ENCODE peak calls at places on chromosomes 1 and 21, in seven cellular contexts. G is pancreas, V is astrocyte of the spinal cord, D is RWPE1, Z is fibroblast of mammary gland, H is mesothelial cell of epicardium, I is progenitor cell of endocrine pancreas. C is an unnamed sample.

GRCh38 chr1:145962157-145963102 is 1.9 kb downstream of the ANKRD34A start:
- DNase-seq in H (no peak), D (peak), V (no peak), G (peak), Z (no peak), I (no peak), C (peak)

GRCh38 chr1:31503581-31503980 is 72.7 kb upstream of the TINAGL1 start:
- DNase-seq in I (no peak), H (no peak), Z (no peak), V (no peak), G (no peak), D (no peak), C (no peak)

GRCh38 chr1:205232122-205232820 is 4.5 kb downstream of the TMCC2 start:
- DNase-seq in G (no peak), Z (no peak), H (no peak), V (no peak), I (no peak), D (no peak), C (no peak)

GRCh38 chr1:44501022-44501910 is 96.2 kb downstream of the RNF220 start:
- DNase-seq in Z (no peak), G (no peak), I (no peak), D (no peak), H (no peak), V (no peak), C (no peak)

GRCh38 chr1:44810101-44810761 is 1.9 kb downstream of the BTBD19 start:
- DNase-seq in G (peak), V (peak), D (no peak), H (no peak), I (no peak), Z (no peak), C (no peak)

GRCh38 chr21:33026878-33027400 is 1.2 kb downstream of the OLIG2 start:
- DNase-seq in V (no peak), Z (peak), G (no peak), I (no peak), H (no peak), D (no peak), C (no peak)

GRCh38 chr1:234597894-234598293 is 12.1 kb downstream of the IRF2BP2 start:
- DNase-seq in V (peak), H (no peak), Z (peak), D (no peak), G (no peak), I (no peak), C (peak)

GRCh38 chr1:150551049-150551783 is 2.0 kb downstream of the ADAMTSL4 start:
- DNase-seq in D (no peak), I (no peak), Z (peak), V (no peak), G (no peak), H (no peak), C (no peak)

GRCh38 chr1:28199328-28200233 is 23.1 kb upstream of the PTAFR start:
- DNase-seq in D (no peak), H (no peak), Z (no peak), G (no peak), I (no peak), V (no peak), C (no peak)

GRCh38 chr1:93844262-93845045 is 34.6 kb downstream of the DNTTIP2 start:
- DNase-seq in D (peak), G (no peak), H (no peak), Z (peak), I (no peak), V (peak), C (peak)

GRCh38 chr1:221099747-221100146 is 220.5 kb downstream of the HLX start:
- DNase-seq in Z (no peak), D (no peak), V (no peak), H (no peak), G (no peak), I (no peak), C (no peak)

DNA sequence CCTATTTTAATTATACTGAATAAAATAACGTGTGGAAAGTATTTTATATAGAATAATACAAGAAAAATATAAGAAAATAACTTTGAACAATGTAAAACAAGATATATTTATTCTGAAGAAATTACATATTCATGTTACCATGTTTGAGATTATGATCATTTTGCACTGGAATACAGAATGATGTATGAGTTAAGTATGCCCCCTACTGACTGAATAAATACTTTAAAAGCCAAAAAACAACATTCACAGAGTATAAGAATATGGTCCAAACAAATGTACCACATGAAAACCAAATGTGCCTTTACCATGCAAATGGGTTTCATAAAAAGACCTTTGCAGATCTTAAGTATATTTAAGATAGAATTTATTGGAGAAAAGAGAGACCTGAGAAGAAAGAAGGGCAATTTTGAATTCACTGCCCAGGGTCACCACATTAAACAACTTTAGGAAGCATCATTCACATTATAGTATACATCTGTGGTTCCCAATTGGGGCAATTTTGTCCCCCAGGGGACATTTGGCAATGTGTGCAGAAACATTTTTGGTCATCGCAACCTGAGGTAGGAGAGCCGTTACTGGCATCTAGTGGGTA is 136.6 kb upstream of the GFI1 start:
- DNase-seq in V (peak), H (no peak), I (no peak), Z (peak), D (no peak), G (no peak), C (no peak)
- TF ChIP-seq CTCF in V (peak), H (peak), I (peak), Z (peak), D (peak), G (no peak), C (peak)

GRCh38 chr1:52913537-52913936 is 8.0 kb downstream of the ECHDC2 start:
- DNase-seq in I (no peak), D (no peak), V (no peak), Z (no peak), G (no peak), H (no peak), C (no peak)
- TF ChIP-seq CTCF in I (peak), D (no peak), V (peak), Z (no peak), G (no peak), H (no peak), C (no peak)

DNA sequence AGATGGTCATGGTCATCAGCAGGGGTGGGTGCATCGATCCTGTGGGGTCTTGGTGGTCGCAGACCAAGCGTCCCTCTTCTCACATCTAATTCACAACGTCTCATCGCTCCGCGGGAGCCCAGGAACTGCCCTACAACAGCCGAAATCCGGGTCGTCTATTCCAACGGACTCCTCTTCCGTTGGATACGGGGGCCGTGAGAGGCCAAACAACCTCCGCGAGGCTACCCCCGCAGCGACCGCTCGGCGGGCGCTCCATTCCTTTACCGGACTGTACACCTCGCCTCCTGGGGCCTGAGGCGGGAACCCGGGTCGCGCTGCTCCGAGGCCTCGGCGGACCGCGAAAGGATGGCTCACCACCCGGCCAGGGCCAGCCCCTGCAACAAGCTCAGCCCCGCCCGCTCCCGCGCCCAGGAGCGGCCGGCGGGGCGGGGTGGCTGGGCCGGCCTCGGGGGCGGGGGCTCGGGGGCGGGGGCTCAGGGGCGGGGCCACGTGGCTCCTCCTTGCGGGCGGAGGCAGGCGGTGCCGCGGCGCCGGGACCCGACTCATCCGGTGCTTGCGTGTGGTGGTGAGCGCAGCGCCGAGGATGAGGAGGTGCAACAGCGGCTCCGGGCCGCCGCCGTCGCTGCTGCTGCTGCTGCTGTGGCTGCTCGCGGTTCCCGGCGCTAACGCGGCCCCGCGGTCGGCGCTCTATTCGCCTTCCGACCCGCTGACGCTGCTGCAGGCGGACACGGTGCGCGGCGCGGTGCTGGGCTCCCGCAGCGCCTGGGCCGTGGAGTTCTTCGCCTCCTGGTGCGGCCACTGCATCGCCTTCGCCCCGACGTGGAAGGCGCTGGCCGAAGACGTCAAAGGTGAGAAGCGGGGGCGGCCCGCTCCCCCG is at the start of gene QSOX1:
- DNase-seq in V (peak), G (peak), H (peak), D (peak), Z (peak), I (peak), C (peak)
- TF ChIP-seq CTCF in V (no peak), G (no peak), H (peak), D (no peak), Z (no peak), I (peak), C (no peak)

DNA sequence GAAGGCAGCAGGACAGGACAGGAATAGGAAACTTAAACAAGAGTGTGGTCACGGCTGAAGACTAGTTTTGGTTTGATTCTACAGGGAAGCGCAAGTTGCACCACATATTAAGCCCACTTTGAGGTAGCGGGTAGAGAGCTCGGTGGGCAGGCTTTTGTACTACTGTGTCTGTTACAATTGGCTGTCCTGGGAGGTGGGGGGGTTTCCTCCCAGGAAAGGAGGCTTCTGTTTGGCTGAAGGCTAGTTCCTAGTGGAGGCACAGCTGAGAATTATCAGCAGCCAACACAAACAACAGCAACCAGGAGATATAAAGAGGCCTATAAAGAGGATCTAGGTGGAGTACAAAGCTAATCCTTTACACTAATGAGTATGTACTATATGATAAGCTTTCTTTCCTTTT is 62.7 kb downstream of the ZNF648 start:
- DNase-seq in H (no peak), D (no peak), V (no peak), G (no peak), Z (no peak), I (no peak), C (no peak)
- TF ChIP-seq CTCF in H (no peak), D (no peak), V (no peak), G (no peak), Z (no peak), I (no peak), C (no peak)

GRCh38 chr1:51345300-51345687 is 14.9 kb upstream of the TTC39A start:
- DNase-seq in Z (no peak), H (no peak), D (no peak), G (peak), V (no peak), I (no peak), C (no peak)

GRCh38 chr1:51346086-51346942 is 16.0 kb upstream of the TTC39A start:
- DNase-seq in Z (no peak), G (no peak), H (no peak), V (no peak), I (no peak), D (no peak), C (no peak)

GRCh38 chr1:51343624-51344023 is 13.3 kb upstream of the TTC39A start:
- DNase-seq in V (no peak), I (no peak), H (no peak), G (no peak), Z (no peak), D (no peak), C (no peak)

GRCh38 chr1:51344276-51344601 is 13.9 kb upstream of the TTC39A start:
- DNase-seq in G (no peak), V (no peak), Z (no peak), I (no peak), H (no peak), D (no peak), C (no peak)

GRCh38 chr1:51344602-51345299 is 14.4 kb upstream of the TTC39A start:
- DNase-seq in V (no peak), I (peak), H (no peak), G (peak), Z (no peak), D (peak), C (no peak)
- TF ChIP-seq CTCF in V (no peak), I (peak), H (no peak), G (no peak), Z (no peak), D (peak), C (no peak)

GRCh38 chr21:42518626-42519025 is 5.0 kb downstream of the SLC37A1 start:
- DNase-seq in Z (no peak), I (no peak), H (no peak), V (no peak), G (no peak), D (no peak), C (no peak)
- TF ChIP-seq CTCF in Z (no peak), I (no peak), H (no peak), V (no peak), G (no peak), D (no peak), C (no peak)

GRCh38 chr1:51926171-51926812 is 47.8 kb upstream of the NRDC start:
- DNase-seq in D (no peak), Z (peak), H (no peak), G (no peak), I (no peak), V (peak), C (peak)
- TF ChIP-seq CTCF in D (no peak), Z (peak), H (no peak), G (no peak), I (peak), V (peak), C (peak)

DNA sequence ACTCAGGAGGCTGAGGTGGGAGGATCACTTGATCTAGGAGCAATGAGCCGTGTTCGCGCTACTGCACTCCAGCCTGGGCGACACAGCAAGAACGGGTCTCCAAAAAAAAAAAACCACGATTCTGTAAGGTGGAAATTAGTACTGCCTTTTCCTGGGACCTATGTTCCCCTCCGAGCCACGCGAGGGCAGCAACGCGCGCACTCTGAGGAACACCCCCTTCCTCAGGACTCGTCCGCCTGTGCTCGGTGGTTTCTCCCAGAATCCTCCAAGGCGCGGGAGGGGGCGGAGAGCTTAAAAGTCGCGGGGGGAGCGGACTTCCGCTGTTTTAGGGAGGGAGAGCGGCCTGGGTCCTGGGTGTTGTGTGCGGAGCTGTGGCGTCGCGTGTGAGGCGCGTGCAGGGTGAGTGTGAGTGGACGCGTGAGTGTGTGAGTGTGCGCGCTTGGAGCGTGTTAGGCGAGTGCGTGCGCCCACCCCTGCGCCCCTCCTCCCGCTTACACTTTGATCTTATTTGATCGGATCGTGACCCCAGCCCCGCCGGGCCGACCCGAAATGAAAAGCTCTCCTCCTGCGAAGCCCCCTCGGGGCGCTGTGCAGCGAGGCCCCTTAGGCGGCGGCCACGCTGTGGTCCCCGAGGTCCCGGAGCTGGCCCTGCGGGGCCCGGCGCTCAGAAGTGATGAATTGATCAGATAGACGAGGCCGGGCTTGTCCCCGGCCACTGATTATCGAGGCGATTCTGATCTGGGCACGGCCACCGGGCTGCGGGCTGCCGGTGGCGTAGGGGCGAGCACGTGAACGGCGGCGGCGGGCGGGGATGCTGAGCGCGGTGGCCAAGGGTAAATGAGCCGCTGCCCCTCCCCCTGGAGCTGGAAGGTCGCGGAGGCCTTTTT is 9.6 kb downstream of the TMEM167B start:
- DNase-seq in G (peak), H (peak), I (peak), Z (peak), D (peak), V (peak), C (peak)
- TF ChIP-seq CTCF in G (peak), H (peak), I (peak), Z (peak), D (peak), V (peak), C (peak)

DNA sequence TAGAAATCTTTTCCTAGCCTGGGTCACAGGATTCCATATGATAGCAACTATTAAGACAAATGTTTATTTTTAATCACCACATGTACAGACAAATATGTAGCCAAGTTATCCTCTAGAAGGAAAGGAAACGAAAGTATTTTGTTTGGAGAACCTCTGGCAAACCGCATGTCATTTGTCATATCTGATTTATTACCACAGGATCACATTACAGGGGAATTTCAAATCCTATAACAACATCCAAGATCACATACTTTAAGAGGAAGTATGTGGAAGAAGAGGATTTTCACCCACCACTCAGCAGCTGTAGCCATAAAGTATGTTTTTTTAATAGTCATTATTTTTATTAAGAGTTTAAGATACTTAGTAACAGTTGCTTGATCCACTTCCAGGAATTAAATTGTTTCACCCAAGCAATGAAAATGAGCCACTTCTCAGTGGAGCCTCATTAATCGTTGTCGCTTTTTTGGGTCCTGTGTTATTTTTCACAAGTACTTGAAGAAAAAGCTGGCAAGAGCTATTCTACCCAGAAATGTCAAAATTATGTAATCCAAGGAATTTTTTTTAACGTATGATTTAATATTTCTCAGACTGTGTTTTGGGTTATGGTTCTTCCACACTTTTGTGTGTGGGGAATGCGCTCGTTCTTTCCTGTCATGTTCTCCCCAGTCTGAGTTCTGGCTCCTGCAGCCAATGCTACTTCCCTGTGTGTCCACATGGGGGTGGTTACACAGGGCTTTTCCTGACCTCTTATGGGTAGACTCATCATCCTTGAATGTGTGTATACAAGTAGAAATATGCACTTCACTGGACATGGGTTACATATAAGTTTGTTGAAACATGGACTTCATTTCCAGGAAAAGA is 6.9 kb downstream of the SERTAD4 start:
- DNase-seq in Z (peak), D (peak), H (no peak), G (no peak), V (peak), I (no peak), C (peak)
- TF ChIP-seq CTCF in Z (peak), D (peak), H (no peak), G (no peak), V (peak), I (peak), C (peak)

GRCh38 chr1:104878203-104878911 is 1128.7 kb downstream of the AMY1C start:
- DNase-seq in G (no peak), I (no peak), V (no peak), D (no peak), H (no peak), Z (no peak), C (no peak)
- TF ChIP-seq CTCF in G (no peak), I (peak), V (no peak), D (no peak), H (no peak), Z (no peak), C (no peak)

C was measured in epithelial cell of esophagus.